ENCODE peak calls at places on chromosome 17, in ten cellular contexts. G is PC-9, V is left lung, H is K562, F is tibial nerve, Y is RWPE1, S is H9, O is right lobe of liver, N is lung, U is upper lobe of right lung. M is an unnamed sample.

GRCh38 chr17:32596666-32597065 is 109.9 kb downstream of the CDK5R1 start:
- DNase-seq in N (no peak), S (no peak), H (no peak), U (no peak), F (no peak), G (no peak), O (no peak), Y (no peak), V (no peak), M (peak; percentile 2)

GRCh38 chr17:8223356-8224063 is 13.1 kb upstream of the AURKB start:
- DNase-seq in F (peak; percentile 40), S (peak; percentile 91), N (peak; percentile 68), U (peak; percentile 84), V (peak; percentile 87), H (peak; percentile 85), G (peak; percentile 46), O (peak; percentile 77), Y (peak; percentile 15), M (peak; percentile 76)

GRCh38 chr17:6639651-6640535 is 618 bp downstream of the KIAA0753 start:
- DNase-seq in V (peak; percentile 87), Y (peak; percentile 25), N (no peak), F (no peak), U (peak; percentile 82), S (peak; percentile 52), H (no peak), O (peak; percentile 64), G (no peak), M (peak; percentile 59)

GRCh38 chr17:266219-266618 is 84.8 kb upstream of the DOC2B start:
- DNase-seq in F (no peak), Y (no peak), G (no peak), V (peak; percentile 23), S (no peak), U (no peak), O (peak; percentile 23), H (no peak), N (no peak), M (no peak)

GRCh38 chr17:61599608-61600007 is 8.6 kb upstream of the NACA2 start:
- DNase-seq in F (no peak), O (no peak), Y (no peak), H (no peak), S (no peak), G (no peak), V (no peak), U (no peak), N (no peak), M (no peak)

GRCh38 chr17:77828749-77829539 is 129.6 kb upstream of the TNRC6C start:
- DNase-seq in S (no peak), F (no peak), N (no peak), U (peak; percentile 36), V (peak; percentile 18), H (no peak), O (no peak), G (no peak), Y (no peak), M (no peak)

GRCh38 chr17:81711814-81712467 is at the start of gene SLC25A10:
- DNase-seq in S (peak; percentile 78), H (peak; percentile 90), O (peak; percentile 94), U (peak; percentile 93), F (peak; percentile 44), Y (peak; percentile 84), V (peak; percentile 93), N (peak; percentile 78), G (peak; percentile 75), M (peak; percentile 79)

GRCh38 chr17:29113334-29113733 is 66.9 kb downstream of the MYO18A start:
- DNase-seq in O (no peak), F (no peak), U (no peak), S (no peak), Y (no peak), G (no peak), N (no peak), H (no peak), V (peak; percentile 44), M (no peak)

GRCh38 chr17:4208228-4208627 is 55.6 kb downstream of the ANKFY1 start:
- DNase-seq in U (no peak), G (no peak), O (no peak), H (no peak), Y (no peak), F (no peak), S (peak; percentile 31), V (no peak), N (no peak), M (no peak)

GRCh38 chr17:4205917-4206316 is 57.9 kb downstream of the ANKFY1 start:
- DNase-seq in O (no peak), U (no peak), Y (no peak), N (no peak), S (peak; percentile 2), G (no peak), H (no peak), V (no peak), F (no peak), M (no peak)

GRCh38 chr17:4214142-4214541 is 49.6 kb downstream of the ANKFY1 start:
- DNase-seq in O (no peak), U (no peak), G (no peak), Y (no peak), V (no peak), F (no peak), N (no peak), S (no peak), H (no peak), M (no peak)

GRCh38 chr17:4206945-4207344 is 56.8 kb downstream of the ANKFY1 start:
- DNase-seq in S (peak; percentile 9), N (no peak), V (no peak), H (peak; percentile 5), G (no peak), O (no peak), Y (no peak), U (no peak), F (no peak), M (no peak)

GRCh38 chr17:4209611-4210010 is 54.2 kb downstream of the ANKFY1 start:
- DNase-seq in Y (no peak), G (no peak), F (no peak), H (no peak), V (no peak), O (peak; percentile 83), S (peak; percentile 12), N (no peak), U (no peak), M (no peak)
- H3K27ac ChIP-seq in Y (no peak overlapping the region), G (no peak overlapping the region), F (no peak overlapping the region), H (no peak overlapping the region), V (no peak overlapping the region), O (peak overlapping the region; percentile 20), S (no peak overlapping the region), N (no peak overlapping the region), U (no peak overlapping the region), M (no peak overlapping the region)

DNA sequence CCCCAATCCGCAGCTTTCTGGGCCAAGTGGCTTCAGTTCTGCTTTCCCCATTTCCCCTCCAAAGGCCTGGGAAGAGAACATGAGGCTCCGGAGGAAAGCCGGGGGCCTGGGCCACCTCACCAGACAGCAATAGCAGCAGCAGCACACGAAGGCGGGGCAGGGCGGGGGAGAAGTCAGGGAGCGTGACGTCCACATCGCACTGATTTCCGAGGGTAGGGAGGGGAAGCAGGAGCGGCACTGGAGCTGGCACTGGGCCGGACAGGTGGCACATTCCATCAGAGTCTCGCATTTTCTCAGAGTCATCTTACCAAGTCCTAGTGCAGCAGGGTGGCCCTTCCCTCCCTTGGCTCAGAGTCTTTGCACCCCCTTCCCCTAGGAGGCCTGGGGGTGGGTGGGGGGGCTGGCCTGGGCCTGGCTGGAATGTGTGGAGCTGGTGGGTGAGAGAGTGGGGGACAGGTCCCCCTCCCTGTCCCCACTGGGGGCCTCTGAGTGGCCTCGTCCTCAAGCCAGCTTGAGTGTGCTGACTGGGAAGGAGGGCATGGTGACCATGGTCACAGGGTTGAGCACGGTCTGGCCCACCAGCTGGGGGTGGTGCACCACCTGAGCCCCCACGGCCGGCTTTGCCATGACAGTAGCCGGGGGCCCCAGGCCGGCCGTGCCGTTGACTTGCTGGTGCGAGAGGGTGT is 14.3 kb downstream of the MNT start:
- DNase-seq in G (no peak), U (no peak), S (no peak), V (no peak), O (no peak), F (no peak), N (no peak), Y (no peak), H (no peak), M (no peak)
- H3K27ac ChIP-seq in G (no peak overlapping the region), U (no peak overlapping the region), S (no peak overlapping the region), V (no peak overlapping the region), O (no peak overlapping the region), F (peak overlapping the region; percentile 55), N (no peak overlapping the region), Y (peak overlapping the region; percentile 99), H (no peak overlapping the region), M (peak overlapping the region; percentile 22)

GRCh38 chr17:15334266-15334665 is 7.1 kb downstream of the TEKT3 start:
- DNase-seq in U (no peak), N (no peak), O (no peak), S (no peak), V (no peak), H (no peak), Y (no peak), G (peak; percentile 32), F (no peak), M (no peak)

GRCh38 chr17:15332338-15332737 is 9.1 kb downstream of the TEKT3 start:
- DNase-seq in H (no peak), U (no peak), Y (no peak), S (peak; percentile 94), G (no peak), V (no peak), N (no peak), F (no peak), O (no peak), M (no peak)

GRCh38 chr17:15340966-15341365 is 431 bp downstream of the TEKT3 start:
- DNase-seq in V (no peak), Y (no peak), U (no peak), O (no peak), N (no peak), F (no peak), G (no peak), H (no peak), S (no peak), M (no peak)

GRCh38 chr17:15341385-15341849 is at the start of gene TEKT3:
- DNase-seq in Y (peak; percentile 59), U (peak; percentile 92), G (no peak), S (peak; percentile 99), F (peak; percentile 76), V (peak; percentile 92), H (peak; percentile 54), O (peak; percentile 75), N (peak; percentile 85), M (peak; percentile 78)

DNA sequence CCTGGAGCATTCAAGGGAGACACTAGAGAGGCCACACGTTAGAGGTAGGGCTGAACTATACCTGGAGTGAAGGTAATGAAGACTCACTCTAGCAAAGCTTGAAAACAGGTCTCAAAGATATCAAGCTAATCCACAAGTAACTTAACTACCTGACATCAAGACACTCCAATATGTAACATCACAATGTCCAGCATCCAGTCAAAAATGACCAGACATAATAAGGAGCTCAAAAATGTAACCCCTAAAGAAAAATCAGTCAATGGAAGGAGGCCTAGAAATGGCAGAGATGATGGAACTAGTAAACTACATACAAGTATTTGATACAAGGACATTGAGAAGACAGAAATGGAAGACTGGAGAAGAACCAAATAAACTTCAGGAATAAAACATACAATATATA is 6.0 kb downstream of the TEKT3 start:
- DNase-seq in O (no peak), H (no peak), S (no peak), G (no peak), F (no peak), Y (no peak), N (no peak), U (no peak), V (no peak), M (no peak)
- H3K27ac ChIP-seq in O (no peak overlapping the region), H (no peak overlapping the region), S (no peak overlapping the region), G (no peak overlapping the region), F (no peak overlapping the region), Y (no peak overlapping the region), N (no peak overlapping the region), U (no peak overlapping the region), V (no peak overlapping the region), M (no peak overlapping the region)

GRCh38 chr17:17591408-17592265 is at the start of gene PEMT:
- DNase-seq in H (peak; percentile 96), S (peak; percentile 99), V (peak; percentile 97), Y (peak; percentile 94), U (peak; percentile 97), O (peak; percentile 97), F (peak; percentile 93), N (peak; percentile 96), G (peak; percentile 95), M (peak; percentile 99)

GRCh38 chr17:17590883-17591407 is 563 bp downstream of the PEMT start:
- DNase-seq in V (peak; percentile 58), S (no peak), G (no peak), F (no peak), N (no peak), O (no peak), H (no peak), U (no peak), Y (no peak), M (no peak)

GRCh38 chr17:17595755-17596154 is 4.2 kb upstream of the PEMT start:
- DNase-seq in Y (no peak), G (no peak), F (no peak), N (no peak), S (no peak), V (no peak), U (no peak), H (no peak), O (no peak), M (no peak)

GRCh38 chr17:17590141-17590735 is 1.3 kb downstream of the PEMT start:
- DNase-seq in V (peak; percentile 50), G (no peak), U (no peak), O (no peak), F (no peak), S (no peak), H (no peak), N (no peak), Y (no peak), M (no peak)

GRCh38 chr17:17593222-17593620 is 1.7 kb upstream of the PEMT start:
- DNase-seq in G (no peak), F (no peak), O (no peak), N (no peak), S (no peak), H (no peak), Y (no peak), V (no peak), U (no peak), M (no peak)
- H3K27ac ChIP-seq in G (no peak overlapping the region), F (no peak overlapping the region), O (no peak overlapping the region), N (peak overlapping the region; percentile 94), S (no peak overlapping the region), H (peak overlapping the region; percentile 39), Y (peak overlapping the region; percentile 89), V (peak overlapping the region; percentile 85), U (peak overlapping the region; percentile 94), M (peak overlapping the region; percentile 56)

M was measured in cardiac muscle cell.